ENCODE peak calls at places on chromosomes 1 and 21, in five cellular contexts. D, Q, G, I and X are unnamed samples.

GRCh38 chr1:157152510-157152909 is 14.3 kb upstream of the ETV3 start:
- DNase-seq in D (no peak), Q (no peak), G (no peak), I (no peak), X (no peak)

GRCh38 chr21:44606495-44606894 is 5.4 kb upstream of the KRTAP10-8 start:
- DNase-seq in D (no peak), Q (no peak), G (no peak), I (no peak), X (no peak)

GRCh38 chr1:24903955-24904730 is 25.9 kb downstream of the RUNX3 start:
- DNase-seq in D (no peak), Q (peak; percentile 76), G (no peak), I (peak; percentile 10), X (no peak)

GRCh38 chr1:15245593-15246325 is 1.3 kb upstream of the FHAD1 start:
- DNase-seq in D (peak; percentile 39), Q (no peak), G (no peak), I (no peak), X (no peak)

GRCh38 chr1:243253211-243253926 is 1.7 kb downstream of the CEP170 start:
- DNase-seq in D (peak; percentile 34), Q (no peak), G (no peak), I (peak; percentile 10), X (no peak)

GRCh38 chr1:212106286-212106792 is 70.8 kb downstream of the DTL start:
- DNase-seq in D (no peak), Q (no peak), G (no peak), I (no peak), X (no peak)

GRCh38 chr1:24093762-24094161 is 18.2 kb downstream of the MYOM3 start:
- DNase-seq in D (no peak), Q (no peak), G (no peak), I (no peak), X (no peak)

GRCh38 chr1:245605480-245606156 is 450.8 kb downstream of the KIF26B start:
- DNase-seq in D (no peak), Q (no peak), G (no peak), I (no peak), X (peak; percentile 88)

GRCh38 chr1:2050482-2050792 is 226 bp downstream of the PRKCZ start:
- DNase-seq in D (no peak), Q (no peak), G (no peak), I (no peak), X (no peak)

GRCh38 chr1:935751-936231 is 12.1 kb downstream of the SAMD11 start:
- DNase-seq in D (no peak), Q (no peak), G (no peak), I (no peak), X (no peak)

GRCh38 chr1:205456383-205456867 is 580 bp upstream of the BLACAT1 start:
- DNase-seq in D (no peak), Q (peak; percentile 70), G (no peak), I (no peak), X (no peak)

GRCh38 chr1:78073441-78073840 is 27.7 kb downstream of the GIPC2 start:
- DNase-seq in D (peak; percentile 65), Q (no peak), G (no peak), I (no peak), X (no peak)

GRCh38 chr1:155091071-155092051 is 12.7 kb downstream of the EFNA3 start:
- DNase-seq in D (peak; percentile 90), Q (peak; percentile 94), G (peak; percentile 77), I (peak; percentile 71), X (peak; percentile 54)

GRCh38 chr1:55635856-55636255 is 420.7 kb upstream of the USP24 start:
- DNase-seq in D (no peak), Q (no peak), G (no peak), I (no peak), X (no peak)

GRCh38 chr1:227357229-227358078 is 39.2 kb upstream of the CDC42BPA start:
- DNase-seq in D (peak; percentile 98), Q (peak; percentile 80), G (peak; percentile 24), I (no peak), X (peak; percentile 87)

GRCh38 chr1:36879613-36880012 is 154.7 kb downstream of the GRIK3 start:
- DNase-seq in D (no peak), Q (no peak), G (no peak), I (no peak), X (no peak)

GRCh38 chr1:62689524-62689923 is 1.3 kb upstream of the DOCK7 start:
- DNase-seq in D (peak; percentile 86), Q (no peak), G (no peak), I (no peak), X (peak; percentile 83)

GRCh38 chr1:51973587-51974474 is 16.7 kb downstream of the RAB3B start:
- DNase-seq in D (no peak), Q (no peak), G (no peak), I (no peak), X (no peak)

GRCh38 chr1:168535536-168535935 is 8.3 kb downstream of the XCL2 start:
- DNase-seq in D (no peak), Q (no peak), G (no peak), I (peak; percentile 79), X (no peak)

GRCh38 chr21:35071347-35071746 is 22.2 kb upstream of the RUNX1 start:
- DNase-seq in D (no peak), Q (no peak), G (no peak), I (no peak), X (no peak)

GRCh38 chr1:54888080-54888733 is 1.2 kb upstream of the DHCR24 start:
- DNase-seq in D (no peak), Q (no peak), G (no peak), I (no peak), X (no peak)

GRCh38 chr1:41780916-41781315 is 137.8 kb downstream of the HIVEP3 start:
- DNase-seq in D (no peak), Q (no peak), G (no peak), I (no peak), X (no peak)

GRCh38 chr1:15137807-15138206 is 15.7 kb upstream of the TMEM51 start:
- DNase-seq in D (no peak), Q (no peak), G (no peak), I (peak; percentile 5), X (no peak)

GRCh38 chr1:226655251-226656163 is 83.6 kb downstream of the ITPKB start:
- DNase-seq in D (no peak), Q (peak; percentile 86), G (no peak), I (peak; percentile 55), X (no peak)

GRCh38 chr1:12001996-12002493 is 17.3 kb upstream of the MIIP start:
- DNase-seq in D (no peak), Q (no peak), G (no peak), I (no peak), X (no peak)

GRCh38 chr1:229221106-229222019 is 49.5 kb upstream of the RAB4A start:
- DNase-seq in D (peak; percentile 19), Q (no peak), G (no peak), I (no peak), X (peak; percentile 82)

GRCh38 chr1:184160942-184161698 is 109.6 kb downstream of the TSEN15 start:
- DNase-seq in D (no peak), Q (no peak), G (no peak), I (no peak), X (no peak)

GRCh38 chr1:201495447-201496295 is 11.3 kb downstream of the CSRP1 start:
- DNase-seq in D (no peak), Q (no peak), G (peak; percentile 72), I (no peak), X (no peak)

GRCh38 chr1:182183606-182184005 is 122.1 kb upstream of the ZNF648 start:
- DNase-seq in D (no peak), Q (no peak), G (no peak), I (no peak), X (no peak)

GRCh38 chr1:53289050-53289429 is 38.8 kb downstream of the LRP8 start:
- DNase-seq in D (no peak), Q (no peak), G (no peak), I (no peak), X (no peak)

GRCh38 chr1:108661030-108661609 is at the start of gene HENMT1:
- DNase-seq in D (peak; percentile 78), Q (peak; percentile 94), G (peak; percentile 23), I (peak; percentile 90), X (no peak)

GRCh38 chr1:67264152-67264551 is 43.5 kb upstream of the IL12RB2 start:
- DNase-seq in D (no peak), Q (no peak), G (no peak), I (no peak), X (no peak)

GRCh38 chr21:44817914-44818635 is at the start of gene SUMO3:
- DNase-seq in D (peak; percentile 89), Q (peak; percentile 95), G (peak; percentile 74), I (peak; percentile 94), X (peak; percentile 64)

GRCh38 chr1:23103001-23103879 is 65.4 kb downstream of the LUZP1 start:
- DNase-seq in D (peak; percentile 73), Q (no peak), G (no peak), I (peak; percentile 65), X (peak; percentile 30)

GRCh38 chr1:147821883-147822282 is 61.5 kb upstream of the GJA5 start:
- DNase-seq in D (peak; percentile 51), Q (no peak), G (no peak), I (no peak), X (no peak)

GRCh38 chr21:31204801-31205200 is 139.3 kb downstream of the TIAM1 start:
- DNase-seq in D (no peak), Q (no peak), G (no peak), I (no peak), X (no peak)

GRCh38 chr1:166915941-166916340 is 39.9 kb upstream of the TADA1 start:
- DNase-seq in D (no peak), Q (no peak), G (no peak), I (no peak), X (no peak)

GRCh38 chr21:15943009-15943666 is 213.4 kb downstream of the USP25 start:
- DNase-seq in D (peak; percentile 19), Q (no peak), G (no peak), I (no peak), X (no peak)

GRCh38 chr1:206992815-206993214 is 22.6 kb upstream of the FCAMR start:
- DNase-seq in D (no peak), Q (no peak), G (no peak), I (no peak), X (no peak)